ENCODE peak calls at places on chromosomes 3 and 15, in six cellular contexts. K, F, J, O, E and Y are unnamed samples.

GRCh38 chr3:60417590-60417989 is 833.7 kb downstream of the FHIT start:
- DNase-seq in K (peak; percentile 1), F (no peak), J (no peak), O (no peak), E (no peak), Y (no peak)

GRCh38 chr3:140396110-140396509 is 281.8 kb upstream of the TRIM42 start:
- DNase-seq in K (no peak), F (no peak), J (no peak), O (no peak), E (no peak), Y (no peak)

GRCh38 chr3:106473576-106474506 is 605.0 kb upstream of the CBLB start:
- DNase-seq in K (no peak), F (no peak), J (no peak), O (no peak), E (no peak), Y (peak; percentile 14)

GRCh38 chr3:100463002-100463401 is 29.4 kb upstream of the TMEM45A start:
- DNase-seq in K (peak; percentile 85), F (peak; percentile 70), J (no peak), O (peak; percentile 21), E (peak; percentile 13), Y (peak; percentile 84)

GRCh38 chr3:136653628-136654027 is 98.5 kb downstream of the STAG1 start:
- DNase-seq in K (no peak), F (no peak), J (no peak), O (no peak), E (no peak), Y (no peak)

GRCh38 chr3:126111126-126111551 is 27.2 kb upstream of the SLC41A3 start:
- DNase-seq in K (peak; percentile 72), F (no peak), J (peak; percentile 20), O (no peak), E (no peak), Y (no peak)

GRCh38 chr15:41774873-41775417 is 661 bp downstream of the MAPKBP1 start:
- DNase-seq in K (no peak), F (no peak), J (no peak), O (no peak), E (no peak), Y (no peak)

GRCh38 chr3:79558943-79559342 is 208.9 kb downstream of the ROBO1 start:
- DNase-seq in K (no peak), F (no peak), J (no peak), O (no peak), E (no peak), Y (no peak)

GRCh38 chr3:150447631-150448465 is 39.8 kb downstream of the TSC22D2 start:
- DNase-seq in K (no peak), F (no peak), J (no peak), O (no peak), E (no peak), Y (peak; percentile 36)

GRCh38 chr15:68797589-68798377 is 22.9 kb downstream of the ANP32A start:
- DNase-seq in K (no peak), F (peak; percentile 40), J (no peak), O (peak; percentile 75), E (no peak), Y (no peak)

GRCh38 chr15:39942101-39942752 is 8.3 kb downstream of the EIF2AK4 start:
- DNase-seq in K (no peak), F (no peak), J (no peak), O (no peak), E (no peak), Y (peak; percentile 81)

GRCh38 chr3:188524057-188524456 is 370.1 kb downstream of the LPP start:
- DNase-seq in K (no peak), F (no peak), J (no peak), O (no peak), E (no peak), Y (no peak)

GRCh38 chr3:43790476-43790875 is 99.7 kb downstream of the ABHD5 start:
- DNase-seq in K (no peak), F (no peak), J (no peak), O (no peak), E (no peak), Y (no peak)

GRCh38 chr3:120568624-120569023 is 27.5 kb upstream of the NDUFB4 start:
- DNase-seq in K (no peak), F (no peak), J (no peak), O (no peak), E (no peak), Y (peak; percentile 45)

GRCh38 chr3:25664066-25664809 is 469 bp downstream of the TOP2B start:
- DNase-seq in K (peak; percentile 71), F (peak; percentile 73), J (peak; percentile 68), O (peak; percentile 73), E (peak; percentile 66), Y (peak; percentile 81)

GRCh38 chr3:8488436-8488835 is 13.2 kb upstream of the LMCD1 start:
- DNase-seq in K (peak; percentile 32), F (no peak), J (no peak), O (no peak), E (no peak), Y (peak; percentile 77)

GRCh38 chr3:8485943-8486342 is 15.7 kb upstream of the LMCD1 start:
- DNase-seq in K (no peak), F (no peak), J (no peak), O (no peak), E (no peak), Y (no peak)

GRCh38 chr3:8486434-8486833 is 15.2 kb upstream of the LMCD1 start:
- DNase-seq in K (no peak), F (no peak), J (no peak), O (no peak), E (no peak), Y (no peak)

GRCh38 chr3:8485141-8485840 is 16.3 kb upstream of the LMCD1 start:
- DNase-seq in K (no peak), F (no peak), J (no peak), O (no peak), E (no peak), Y (no peak)

DNA sequence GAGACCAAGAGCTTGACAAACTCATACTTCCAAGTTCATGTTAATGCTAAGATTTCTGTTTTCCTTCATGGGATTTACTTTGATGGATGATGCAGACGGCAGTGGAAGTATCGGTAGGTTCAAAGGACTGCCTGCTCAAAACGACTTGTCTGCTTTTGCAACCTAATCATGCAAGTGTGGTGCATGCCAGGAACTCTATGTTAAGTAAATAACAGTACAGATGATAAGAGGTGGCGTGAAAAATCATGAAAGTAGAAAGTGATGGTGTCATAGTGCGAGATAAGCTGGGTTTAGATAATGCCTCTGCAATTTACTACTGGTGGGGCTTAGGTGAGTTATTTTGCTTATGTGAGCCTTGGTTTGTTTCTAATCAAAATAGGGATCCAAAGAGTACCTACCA is 14.7 kb upstream of the LMCD1 start:
- DNase-seq in K (no peak), F (no peak), J (peak; percentile 58), O (no peak), E (no peak), Y (no peak)
- H3K9me3 ChIP-seq in K (peaks cover 7% of the 10 kb centered on the region), F (no peaks in the 10 kb centered on the region), J (no peaks in the 10 kb centered on the region), O (no peaks in the 10 kb centered on the region), E (no peaks in the 10 kb centered on the region), Y (no peaks in the 10 kb centered on the region)

DNA sequence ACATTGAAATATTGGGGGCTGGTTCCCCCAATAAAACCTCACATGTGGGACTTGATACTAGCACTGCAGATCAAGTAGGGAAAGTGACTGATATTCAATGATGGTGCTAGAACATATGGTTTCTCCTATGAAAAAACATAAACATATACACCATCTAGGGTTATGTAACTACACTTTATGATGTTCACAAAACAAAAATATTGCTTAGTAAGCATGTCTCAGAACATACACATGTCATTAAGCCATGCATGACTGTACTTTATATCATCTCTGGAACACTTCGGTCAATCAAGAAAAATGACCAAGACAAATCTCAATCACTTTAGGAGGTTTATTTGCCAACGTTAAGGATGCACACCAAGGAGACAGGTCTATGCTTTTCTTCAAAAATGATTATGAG is 57.4 kb downstream of the ZNF717 start:
- DNase-seq in K (no peak), F (no peak), J (no peak), O (no peak), E (no peak), Y (no peak)
- H3K9me3 ChIP-seq in K (no peaks in the 10 kb centered on the region), F (no peaks in the 10 kb centered on the region), J (peaks cover 100% of the 10 kb centered on the region), O (peaks cover 11% of the 10 kb centered on the region), E (no peaks in the 10 kb centered on the region), Y (no peaks in the 10 kb centered on the region)

GRCh38 chr15:22240951-22241350 is 160.6 kb downstream of the OR4M2 start:
- DNase-seq in K (no peak), F (no peak), J (no peak), O (no peak), E (no peak), Y (no peak)
- H3K9me3 ChIP-seq in K (no peaks in the 10 kb centered on the region), F (peaks cover 6% of the 10 kb centered on the region), J (no peaks in the 10 kb centered on the region), O (no peaks in the 10 kb centered on the region), E (no peaks in the 10 kb centered on the region), Y (peaks cover 3% of the 10 kb centered on the region)

GRCh38 chr15:20376872-20377271 is 164.7 kb downstream of the GOLGA6L6 start:
- DNase-seq in K (no peak), F (no peak), J (no peak), O (no peak), E (no peak), Y (no peak)
- H3K9me3 ChIP-seq in K (peaks cover 3% of the 10 kb centered on the region), F (peaks cover 18% of the 10 kb centered on the region), J (peaks cover 14% of the 10 kb centered on the region), O (no peaks in the 10 kb centered on the region), E (no peaks in the 10 kb centered on the region), Y (no peaks in the 10 kb centered on the region)

GRCh38 chr15:90379263-90379662 is 8.8 kb upstream of the IQGAP1 start:
- DNase-seq in K (no peak), F (no peak), J (no peak), O (no peak), E (no peak), Y (no peak)
- H3K9me3 ChIP-seq in K (no peaks in the 10 kb centered on the region), F (no peaks in the 10 kb centered on the region), J (peaks cover 13% of the 10 kb centered on the region), O (peaks cover 12% of the 10 kb centered on the region), E (peaks cover 18% of the 10 kb centered on the region), Y (no peaks in the 10 kb centered on the region)

GRCh38 chr3:112759681-112760080 is 87.0 kb downstream of the CD200R1L start:
- DNase-seq in K (no peak), F (no peak), J (no peak), O (no peak), E (no peak), Y (no peak)
- H3K9me3 ChIP-seq in K (no peaks in the 10 kb centered on the region), F (no peaks in the 10 kb centered on the region), J (no peaks in the 10 kb centered on the region), O (no peaks in the 10 kb centered on the region), E (peaks cover 2% of the 10 kb centered on the region), Y (no peaks in the 10 kb centered on the region)

GRCh38 chr15:27541581-27541980 is 557.5 kb downstream of the OCA2 start:
- DNase-seq in K (no peak), F (no peak), J (no peak), O (no peak), E (no peak), Y (no peak)
- H3K9me3 ChIP-seq in K (no peaks in the 10 kb centered on the region), F (no peaks in the 10 kb centered on the region), J (peaks cover 32% of the 10 kb centered on the region), O (no peaks in the 10 kb centered on the region), E (no peaks in the 10 kb centered on the region), Y (no peaks in the 10 kb centered on the region)

GRCh38 chr3:124557-125179 is 71.9 kb upstream of the CHL1 start:
- DNase-seq in K (no peak), F (no peak), J (no peak), O (no peak), E (no peak), Y (no peak)

GRCh38 chr3:118666-119065 is 77.9 kb upstream of the CHL1 start:
- DNase-seq in K (no peak), F (no peak), J (no peak), O (no peak), E (no peak), Y (no peak)

GRCh38 chr3:128502-128901 is 68.1 kb upstream of the CHL1 start:
- DNase-seq in K (no peak), F (no peak), J (no peak), O (no peak), E (no peak), Y (no peak)

GRCh38 chr3:123348-123747 is 73.2 kb upstream of the CHL1 start:
- DNase-seq in K (no peak), F (no peak), J (no peak), O (no peak), E (no peak), Y (no peak)
- H3K9me3 ChIP-seq in K (no peaks in the 10 kb centered on the region), F (no peaks in the 10 kb centered on the region), J (no peaks in the 10 kb centered on the region), O (no peaks in the 10 kb centered on the region), E (no peaks in the 10 kb centered on the region), Y (no peaks in the 10 kb centered on the region)